ENCODE peak calls at places on chromosomes 16 and 17, in seven cellular contexts. One of them, this sample, is unnamed. For H3K4me1, the result is how much of the 10 kb centered on the place peaks cover.

GRCh38 chr17:40501499-40501911 is at the start of gene TNS4:
- DNase-seq in IMR-90: no peak
- DNase-seq in H9: no peak
- DNase-seq in H1: no peak
- DNase-seq in neuronal stem cell: no peak
- DNase-seq in mesenchymal stem cell: no peak
- DNase-seq in trophoblast cell: peak
- DNase-seq in this sample: no peak

GRCh38 chr17:35713069-35713728 is 18.2 kb upstream of the RASL10B start:
- DNase-seq in IMR-90: peak
- DNase-seq in H9: no peak
- DNase-seq in H1: no peak
- DNase-seq in neuronal stem cell: no peak
- DNase-seq in mesenchymal stem cell: peak
- DNase-seq in trophoblast cell: peak
- DNase-seq in this sample: peak

GRCh38 chr17:78618264-78619066 is 41.3 kb upstream of the DNAH17 start:
- DNase-seq in IMR-90: no peak
- DNase-seq in H9: no peak
- DNase-seq in H1: no peak
- DNase-seq in neuronal stem cell: no peak
- DNase-seq in mesenchymal stem cell: no peak
- DNase-seq in trophoblast cell: peak
- DNase-seq in this sample: no peak

GRCh38 chr16:27355610-27356009 is 41.8 kb downstream of the IL4R start:
- DNase-seq in IMR-90: peak
- DNase-seq in H9: peak
- DNase-seq in H1: peak
- DNase-seq in neuronal stem cell: no peak
- DNase-seq in mesenchymal stem cell: peak
- DNase-seq in trophoblast cell: peak
- DNase-seq in this sample: peak

GRCh38 chr17:44198721-44199552 is 747 bp downstream of the ATXN7L3 start:
- DNase-seq in IMR-90: peak
- DNase-seq in H9: peak
- DNase-seq in H1: peak
- DNase-seq in neuronal stem cell: peak
- DNase-seq in mesenchymal stem cell: peak
- DNase-seq in trophoblast cell: peak
- DNase-seq in this sample: peak

GRCh38 chr16:84630446-84631152 is 12.7 kb upstream of the COTL1 start:
- DNase-seq in IMR-90: no peak
- DNase-seq in H9: no peak
- DNase-seq in H1: no peak
- DNase-seq in neuronal stem cell: no peak
- DNase-seq in mesenchymal stem cell: no peak
- DNase-seq in trophoblast cell: no peak
- DNase-seq in this sample: no peak

GRCh38 chr17:1455291-1455747 is 713 bp downstream of the CRK start:
- DNase-seq in IMR-90: peak
- DNase-seq in H9: peak
- DNase-seq in H1: peak
- DNase-seq in neuronal stem cell: peak
- DNase-seq in mesenchymal stem cell: peak
- DNase-seq in trophoblast cell: peak
- DNase-seq in this sample: peak

GRCh38 chr16:83713597-83713996 is 94.2 kb upstream of the HSBP1 start:
- DNase-seq in IMR-90: no peak
- DNase-seq in H9: no peak
- DNase-seq in H1: no peak
- DNase-seq in neuronal stem cell: no peak
- DNase-seq in mesenchymal stem cell: no peak
- DNase-seq in trophoblast cell: no peak
- DNase-seq in this sample: peak

GRCh38 chr16:56451753-56452689 is 667 bp downstream of the OGFOD1 start:
- DNase-seq in IMR-90: peak
- DNase-seq in H9: peak
- DNase-seq in H1: no peak
- DNase-seq in neuronal stem cell: no peak
- DNase-seq in mesenchymal stem cell: peak
- DNase-seq in trophoblast cell: peak
- DNase-seq in this sample: peak

GRCh38 chr17:39671651-39672521 is 3.6 kb downstream of the PNMT start:
- DNase-seq in IMR-90: peak
- DNase-seq in H9: peak
- DNase-seq in H1: peak
- DNase-seq in neuronal stem cell: no peak
- DNase-seq in mesenchymal stem cell: peak
- DNase-seq in trophoblast cell: peak
- DNase-seq in this sample: peak

GRCh38 chr16:89045181-89045815 is 48.4 kb upstream of the ACSF3 start:
- DNase-seq in IMR-90: no peak
- DNase-seq in H9: no peak
- DNase-seq in H1: no peak
- DNase-seq in neuronal stem cell: no peak
- DNase-seq in mesenchymal stem cell: no peak
- DNase-seq in trophoblast cell: no peak
- DNase-seq in this sample: no peak

GRCh38 chr17:78747479-78747878 is 34.6 kb downstream of the CYTH1 start:
- DNase-seq in IMR-90: peak
- DNase-seq in H9: no peak
- DNase-seq in H1: no peak
- DNase-seq in neuronal stem cell: no peak
- DNase-seq in mesenchymal stem cell: no peak
- DNase-seq in trophoblast cell: peak
- DNase-seq in this sample: no peak

GRCh38 chr17:16037636-16038035 is 38.0 kb downstream of the TTC19 start:
- DNase-seq in IMR-90: peak
- DNase-seq in H9: no peak
- DNase-seq in H1: no peak
- DNase-seq in neuronal stem cell: no peak
- DNase-seq in mesenchymal stem cell: no peak
- DNase-seq in trophoblast cell: peak
- DNase-seq in this sample: peak

GRCh38 chr17:72254808-72255449 is 134.1 kb downstream of the SOX9 start:
- DNase-seq in IMR-90: peak
- DNase-seq in H9: no peak
- DNase-seq in H1: no peak
- DNase-seq in neuronal stem cell: no peak
- DNase-seq in mesenchymal stem cell: no peak
- DNase-seq in trophoblast cell: no peak
- DNase-seq in this sample: no peak

GRCh38 chr16:55489956-55490265 is 10.9 kb downstream of the MMP2 start:
- DNase-seq in IMR-90: no peak
- DNase-seq in H9: no peak
- DNase-seq in H1: no peak
- DNase-seq in neuronal stem cell: no peak
- DNase-seq in mesenchymal stem cell: no peak
- DNase-seq in trophoblast cell: no peak
- DNase-seq in this sample: no peak

GRCh38 chr17:66684256-66684655 is 150.7 kb upstream of the CACNG5 start:
- DNase-seq in IMR-90: peak
- DNase-seq in H9: no peak
- DNase-seq in H1: no peak
- DNase-seq in neuronal stem cell: no peak
- DNase-seq in mesenchymal stem cell: no peak
- DNase-seq in trophoblast cell: no peak
- DNase-seq in this sample: no peak

GRCh38 chr17:50265212-50265611 is 9.1 kb upstream of the TMEM92 start:
- DNase-seq in IMR-90: no peak
- DNase-seq in H9: no peak
- DNase-seq in H1: no peak
- DNase-seq in neuronal stem cell: no peak
- DNase-seq in mesenchymal stem cell: no peak
- DNase-seq in trophoblast cell: no peak
- DNase-seq in this sample: no peak

GRCh38 chr16:77700846-77701245 is 21.5 kb upstream of the NUDT7 start:
- DNase-seq in IMR-90: no peak
- DNase-seq in H9: no peak
- DNase-seq in H1: no peak
- DNase-seq in neuronal stem cell: no peak
- DNase-seq in mesenchymal stem cell: no peak
- DNase-seq in trophoblast cell: no peak
- DNase-seq in this sample: no peak

GRCh38 chr16:383326-384020 is 1.7 kb upstream of the PGAP6 start:
- DNase-seq in IMR-90: no peak
- DNase-seq in H9: peak
- DNase-seq in H1: peak
- DNase-seq in neuronal stem cell: no peak
- DNase-seq in mesenchymal stem cell: peak
- DNase-seq in trophoblast cell: peak
- DNase-seq in this sample: peak

GRCh38 chr17:54992797-54993639 is 24.5 kb downstream of the STXBP4 start:
- DNase-seq in IMR-90: peak
- DNase-seq in H9: no peak
- DNase-seq in H1: no peak
- DNase-seq in neuronal stem cell: peak
- DNase-seq in mesenchymal stem cell: peak
- DNase-seq in trophoblast cell: peak
- DNase-seq in this sample: peak

GRCh38 chr16:48162839-48163410 is 7.1 kb upstream of the ABCC12 start:
- DNase-seq in IMR-90: no peak
- DNase-seq in H9: no peak
- DNase-seq in H1: no peak
- DNase-seq in neuronal stem cell: no peak
- DNase-seq in mesenchymal stem cell: no peak
- DNase-seq in trophoblast cell: no peak
- DNase-seq in this sample: no peak

DNA sequence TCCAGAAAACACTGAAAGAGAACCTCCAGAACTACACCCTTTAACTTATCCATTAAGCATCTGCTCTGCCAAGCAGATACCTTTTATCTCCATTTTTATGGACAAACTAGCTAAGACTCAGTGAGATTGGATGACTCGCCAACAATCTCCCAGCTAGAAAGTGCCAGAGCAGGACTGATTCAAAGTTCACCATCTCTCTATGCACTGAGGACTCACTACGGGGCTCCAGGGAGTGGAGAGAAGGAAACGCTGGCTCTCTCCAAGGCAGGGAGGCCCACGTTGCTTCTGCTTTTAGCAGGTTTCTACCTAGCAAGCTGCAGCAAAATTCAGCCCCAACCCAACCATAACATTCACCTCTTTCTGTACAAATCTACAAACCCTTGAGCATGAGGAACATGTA is 52.8 kb upstream of the ARHGAP44 start:
- DNase-seq in IMR-90: peak
- DNase-seq in H9: peak
- DNase-seq in H1: no peak
- DNase-seq in neuronal stem cell: no peak
- DNase-seq in mesenchymal stem cell: no peak
- DNase-seq in trophoblast cell: no peak
- DNase-seq in this sample: no peak
- H2BK5ac ChIP-seq in IMR-90: no peak
- H2BK5ac ChIP-seq in H9: no peak
- H2BK5ac ChIP-seq in H1: no peak
- H2BK5ac ChIP-seq in neuronal stem cell: no peak
- H2BK5ac ChIP-seq in mesenchymal stem cell: no peak
- H2BK5ac ChIP-seq in trophoblast cell: no peak
- H2BK5ac ChIP-seq in this sample: no peak

GRCh38 chr16:17298238-17298637 is 172.5 kb downstream of the XYLT1 start:
- DNase-seq in IMR-90: no peak
- DNase-seq in H9: no peak
- DNase-seq in H1: no peak
- DNase-seq in neuronal stem cell: no peak
- DNase-seq in mesenchymal stem cell: no peak
- DNase-seq in trophoblast cell: no peak
- DNase-seq in this sample: no peak
- H3K4me1 ChIP-seq in IMR-90: under half
- H3K4me1 ChIP-seq in H9: under half
- H3K4me1 ChIP-seq in H1: under half
- H3K4me1 ChIP-seq in neuronal stem cell: under half
- H3K4me1 ChIP-seq in mesenchymal stem cell: under half
- H3K4me1 ChIP-seq in trophoblast cell: under half
- H3K4me1 ChIP-seq in this sample: under half

GRCh38 chr16:79534143-79534542 is 66.4 kb downstream of the MAF start:
- DNase-seq in IMR-90: no peak
- DNase-seq in H9: no peak
- DNase-seq in H1: no peak
- DNase-seq in neuronal stem cell: no peak
- DNase-seq in mesenchymal stem cell: no peak
- DNase-seq in trophoblast cell: no peak
- DNase-seq in this sample: no peak

GRCh38 chr16:79535130-79535529 is 65.4 kb downstream of the MAF start:
- DNase-seq in IMR-90: no peak
- DNase-seq in H9: no peak
- DNase-seq in H1: no peak
- DNase-seq in neuronal stem cell: no peak
- DNase-seq in mesenchymal stem cell: no peak
- DNase-seq in trophoblast cell: peak
- DNase-seq in this sample: no peak

GRCh38 chr16:79533292-79533691 is 67.2 kb downstream of the MAF start:
- DNase-seq in IMR-90: no peak
- DNase-seq in H9: no peak
- DNase-seq in H1: no peak
- DNase-seq in neuronal stem cell: no peak
- DNase-seq in mesenchymal stem cell: no peak
- DNase-seq in trophoblast cell: no peak
- DNase-seq in this sample: no peak

GRCh38 chr16:79536958-79537357 is 63.6 kb downstream of the MAF start:
- DNase-seq in IMR-90: no peak
- DNase-seq in H9: no peak
- DNase-seq in H1: no peak
- DNase-seq in neuronal stem cell: no peak
- DNase-seq in mesenchymal stem cell: no peak
- DNase-seq in trophoblast cell: no peak
- DNase-seq in this sample: no peak

DNA sequence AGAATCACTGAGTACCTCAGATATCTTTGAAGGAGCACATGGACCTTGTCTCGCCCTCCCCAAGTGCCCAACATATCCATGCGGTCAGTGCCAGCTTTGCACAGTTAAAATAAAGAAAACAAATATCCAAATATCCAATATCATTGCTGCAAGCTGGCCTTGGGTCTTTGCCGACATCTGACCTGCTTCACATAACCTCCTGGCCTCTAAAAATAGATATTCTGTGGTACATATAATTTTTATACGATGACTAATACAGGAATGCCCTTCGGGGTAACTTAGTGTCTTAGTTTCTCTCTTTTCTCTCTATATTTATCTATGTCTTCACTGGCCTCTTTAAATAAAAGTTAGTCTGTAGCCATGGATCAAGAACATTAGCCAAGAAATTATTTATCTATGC is 67.8 kb downstream of the MAF start:
- DNase-seq in IMR-90: no peak
- DNase-seq in H9: no peak
- DNase-seq in H1: no peak
- DNase-seq in neuronal stem cell: no peak
- DNase-seq in mesenchymal stem cell: no peak
- DNase-seq in trophoblast cell: no peak
- DNase-seq in this sample: no peak
- H2BK5ac ChIP-seq in IMR-90: no peak
- H2BK5ac ChIP-seq in H9: no peak
- H2BK5ac ChIP-seq in H1: no peak
- H2BK5ac ChIP-seq in neuronal stem cell: no peak
- H2BK5ac ChIP-seq in mesenchymal stem cell: no peak
- H2BK5ac ChIP-seq in trophoblast cell: no peak
- H2BK5ac ChIP-seq in this sample: no peak

DNA sequence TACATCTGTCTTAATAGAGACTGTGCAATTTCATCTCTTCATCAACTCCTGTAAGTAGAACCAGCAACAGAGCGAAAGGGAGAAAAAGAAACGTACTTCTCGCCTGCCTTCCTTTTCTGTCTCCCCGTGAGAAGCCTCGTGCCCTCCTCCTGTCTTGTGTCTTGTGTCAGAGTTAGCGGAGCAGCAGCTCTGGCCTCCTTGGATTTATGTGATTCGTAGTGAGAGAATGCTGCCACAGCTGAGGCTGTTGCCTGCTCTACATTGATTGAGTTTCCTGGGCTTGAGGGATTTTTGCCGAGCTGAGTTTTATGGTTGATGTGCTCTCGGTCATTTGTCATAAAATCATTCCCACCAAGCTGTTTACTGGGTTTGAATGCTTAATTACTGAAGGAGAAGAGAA is 579.1 kb upstream of the RBFOX1 start:
- DNase-seq in IMR-90: no peak
- DNase-seq in H9: no peak
- DNase-seq in H1: no peak
- DNase-seq in neuronal stem cell: no peak
- DNase-seq in mesenchymal stem cell: no peak
- DNase-seq in trophoblast cell: no peak
- DNase-seq in this sample: peak
- H3K4me1 ChIP-seq in IMR-90: under half
- H3K4me1 ChIP-seq in H9: under half
- H3K4me1 ChIP-seq in H1: under half
- H3K4me1 ChIP-seq in neuronal stem cell: under half
- H3K4me1 ChIP-seq in mesenchymal stem cell: under half
- H3K4me1 ChIP-seq in trophoblast cell: under half
- H3K4me1 ChIP-seq in this sample: under half